ENCODE peak calls at places on chromosomes 3 and 15, in five cellular contexts. U is tibial artery; M is MCF 10A; I is A549; E is activated CD8-positive, alpha-beta T cell treated with anti-CD3 and anti-CD28 coated beads for 36 hours. H is an unnamed sample.

GRCh38 chr15:70573121-70573850 is 190.1 kb downstream of the UACA start:
- DNase-seq in U (peak), M (no peak), I (no peak), E (no peak), H (no peak)

GRCh38 chr3:116837474-116837873 is 127.9 kb downstream of the TUSC7 start:
- DNase-seq in U (no peak), M (no peak), I (no peak), E (no peak), H (no peak)

GRCh38 chr3:45929042-45929679 is 14.1 kb upstream of the CXCR6 start:
- DNase-seq in U (peak), M (peak), I (peak), E (peak), H (no peak)

GRCh38 chr15:38085931-38086562 is 151.6 kb downstream of the TMCO5A start:
- DNase-seq in U (no peak), M (no peak), I (no peak), E (no peak), H (no peak)

GRCh38 chr15:62976301-62976842 is 66.2 kb upstream of the TPM1 start:
- DNase-seq in U (no peak), M (no peak), I (peak), E (no peak), H (no peak)

GRCh38 chr15:90221251-90221900 is 12.4 kb downstream of the CIB1 start:
- DNase-seq in U (peak), M (peak), I (peak), E (peak), H (no peak)

GRCh38 chr3:9351709-9352126 is 11.1 kb upstream of the THUMPD3 start:
- DNase-seq in U (no peak), M (no peak), I (no peak), E (no peak), H (no peak)

GRCh38 chr3:56197259-56197965 is 270.9 kb downstream of the ERC2 start:
- DNase-seq in U (no peak), M (peak), I (no peak), E (no peak), H (no peak)

GRCh38 chr3:113285741-113286140 is 74.4 kb downstream of the BOC start:
- DNase-seq in U (no peak), M (no peak), I (no peak), E (no peak), H (no peak)

GRCh38 chr3:126552688-126553283 is 5.9 kb downstream of the C3orf22 start:
- DNase-seq in U (peak), M (no peak), I (no peak), E (no peak), H (peak)

GRCh38 chr3:46517016-46517770 is 19.4 kb downstream of the RTP3 start:
- DNase-seq in U (no peak), M (peak), I (peak), E (no peak), H (no peak)

GRCh38 chr3:141393151-141394076 is 25.1 kb downstream of the ZBTB38 start:
- DNase-seq in U (no peak), M (peak), I (peak), E (no peak), H (no peak)

GRCh38 chr15:28104326-28104725 is 5.2 kb upstream of the OCA2 start:
- DNase-seq in U (no peak), M (no peak), I (no peak), E (no peak), H (no peak)

GRCh38 chr3:72938471-72939265 is 50.8 kb downstream of the GXYLT2 start:
- DNase-seq in U (peak), M (peak), I (peak), E (peak), H (no peak)

GRCh38 chr3:49469037-49469875 is 811 bp upstream of the DAG1 start:
- DNase-seq in U (peak), M (peak), I (peak), E (no peak), H (peak)

GRCh38 chr3:140187028-140187427 is 252.0 kb downstream of the CLSTN2 start:
- DNase-seq in U (no peak), M (no peak), I (no peak), E (no peak), H (no peak)

GRCh38 chr15:75671684-75672083 is 24.0 kb downstream of the SNX33 start:
- DNase-seq in U (no peak), M (no peak), I (no peak), E (no peak), H (no peak)

GRCh38 chr15:58066042-58066867 is 744 bp upstream of the ALDH1A2 start:
- DNase-seq in U (peak), M (peak), I (peak), E (peak), H (peak)

GRCh38 chr3:28835751-28836150 is 445.1 kb upstream of the RBMS3 start:
- DNase-seq in U (no peak), M (peak), I (no peak), E (no peak), H (no peak)

GRCh38 chr15:91861223-91861622 is 7.7 kb downstream of the SLCO3A1 start:
- DNase-seq in U (no peak), M (no peak), I (no peak), E (no peak), H (no peak)

GRCh38 chr15:99719096-99719541 is 14.1 kb downstream of the LYSMD4 start:
- DNase-seq in U (no peak), M (no peak), I (no peak), E (no peak), H (no peak)

DNA sequence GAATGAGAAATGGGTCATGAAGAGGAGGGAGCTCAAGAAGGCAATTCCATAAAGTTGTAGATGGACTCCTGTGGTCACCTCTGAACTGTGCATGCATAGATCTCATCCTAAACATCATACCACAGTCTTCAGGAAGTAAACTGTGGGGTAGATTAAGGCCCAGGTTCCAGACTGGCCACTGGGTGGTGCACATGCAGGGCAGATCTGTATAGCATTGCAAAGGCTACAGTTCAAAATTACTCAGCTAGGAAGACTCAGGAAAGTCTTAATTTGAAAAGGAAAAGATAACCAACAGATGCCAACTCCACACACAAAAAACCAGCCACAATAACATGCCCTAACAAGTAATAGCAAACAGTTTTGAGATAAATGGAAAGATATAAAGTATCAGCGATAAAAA is 20.3 kb downstream of the KY start:
- DNase-seq in U (no peak), M (no peak), I (no peak), E (no peak), H (no peak)
- TF ChIP-seq CTCF in U (no peak), M (no peak), I (no peak), E (no peak), H (peak)

GRCh38 chr15:53872410-53872809 is 105.8 kb upstream of the UNC13C start:
- DNase-seq in U (no peak), M (peak), I (peak), E (no peak), H (no peak)

GRCh38 chr15:53869806-53870073 is 108.5 kb upstream of the UNC13C start:
- DNase-seq in U (no peak), M (no peak), I (peak), E (no peak), H (no peak)

DNA sequence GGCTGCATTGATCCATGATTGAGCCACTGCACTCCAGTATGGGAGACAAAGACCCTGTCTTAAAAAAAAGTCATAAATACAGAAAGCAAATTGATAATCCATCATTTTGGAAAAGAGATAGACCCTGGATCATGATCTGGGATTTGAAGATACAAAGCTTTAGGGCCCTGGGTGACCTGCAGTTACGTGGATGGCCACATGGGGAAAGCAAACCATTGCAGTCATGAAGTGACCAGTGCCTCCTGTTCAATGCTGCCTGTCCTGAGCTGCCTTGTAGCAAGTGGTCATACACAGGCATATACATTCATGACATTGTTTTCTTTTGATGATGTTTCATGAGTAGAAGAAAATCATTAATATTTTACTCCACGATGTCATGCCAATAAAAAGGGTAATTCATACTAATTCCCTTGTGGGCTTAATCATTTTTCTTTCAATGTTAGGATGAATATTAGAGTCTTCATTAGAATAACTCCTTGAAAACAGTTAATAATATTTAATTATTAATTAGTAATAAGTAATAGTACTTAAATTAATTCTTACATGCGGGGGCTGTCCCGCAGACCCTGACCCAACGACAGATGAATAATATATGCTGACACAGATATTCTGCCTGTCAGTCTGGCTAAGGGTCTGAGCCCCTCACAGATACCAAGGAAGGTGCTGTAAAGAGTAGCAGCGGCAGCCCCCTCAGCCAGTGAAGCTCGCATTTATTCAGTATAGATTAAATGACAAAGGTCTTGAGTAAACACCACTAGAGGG is 109.0 kb upstream of the UNC13C start:
- DNase-seq in U (no peak), M (peak), I (peak), E (no peak), H (no peak)
- TF ChIP-seq CTCF in U (no peak), M (peak), I (no peak), E (no peak), H (peak)

GRCh38 chr15:49366496-49366895 is 56.5 kb upstream of the FGF7 start:
- DNase-seq in U (no peak), M (no peak), I (no peak), E (no peak), H (peak)

GRCh38 chr15:49372366-49372765 is 50.7 kb upstream of the FGF7 start:
- DNase-seq in U (no peak), M (no peak), I (no peak), E (no peak), H (no peak)

DNA sequence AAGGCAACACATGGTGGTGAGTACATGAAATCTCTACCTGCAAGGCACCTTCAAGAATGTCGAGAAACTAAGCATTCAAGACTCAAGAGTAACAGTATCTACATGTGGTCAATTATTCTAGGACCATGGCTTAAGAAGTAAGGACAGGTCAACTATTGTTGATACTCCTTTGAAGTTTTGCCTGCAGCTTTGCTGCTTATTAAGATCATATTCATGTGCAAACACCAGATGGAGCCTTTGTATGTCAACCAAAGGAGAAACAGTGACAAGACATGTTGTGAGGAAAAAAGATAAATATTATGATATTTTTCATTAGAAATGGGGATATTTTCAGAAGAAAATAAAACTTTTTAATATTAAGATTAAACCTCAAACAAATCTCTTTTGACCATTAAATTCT is 52.3 kb upstream of the FGF7 start:
- DNase-seq in U (no peak), M (peak), I (peak), E (no peak), H (no peak)
- TF ChIP-seq CTCF in U (no peak), M (peak), I (peak), E (no peak), H (peak)

GRCh38 chr3:40719660-40720287 is 195.0 kb downstream of the ZNF621 start:
- DNase-seq in U (no peak), M (peak), I (peak), E (no peak), H (no peak)
- TF ChIP-seq CTCF in U (peak), M (peak), I (peak), E (no peak), H (peak)

DNA sequence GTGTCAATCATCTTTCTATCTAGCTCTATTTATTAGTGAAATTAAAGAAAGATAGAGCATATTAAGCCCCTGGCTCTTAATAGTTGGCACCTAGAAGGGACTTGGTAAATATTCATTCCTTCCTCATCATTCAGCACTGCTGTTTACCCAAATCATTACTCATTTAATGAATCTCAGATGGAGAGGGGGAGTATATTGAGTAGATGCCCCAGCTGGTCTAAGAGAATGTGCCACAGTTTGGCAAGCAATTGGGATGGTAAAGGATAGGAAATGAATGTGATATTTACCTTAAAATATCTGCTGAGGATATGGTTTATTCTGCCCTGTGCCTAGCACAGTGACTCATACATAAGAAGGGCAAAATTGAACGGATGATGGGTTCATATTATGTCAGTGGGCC is 6.0 kb downstream of the IL1RAP start:
- DNase-seq in U (no peak), M (no peak), I (no peak), E (no peak), H (no peak)
- TF ChIP-seq CTCF in U (no peak), M (no peak), I (no peak), E (no peak), H (no peak)